ENCODE peak calls at places on chromosome 4, in ten cellular contexts. F is cardiac muscle cell; B is right cardiac atrium; M is naive thymus-derived CD4-positive, alpha-beta T cell; H is stomach; J is colonic mucosa; Z is heart left ventricle; U is AG04450; C is GM23248; Q is tibial artery. Y is an unnamed sample. For H3K9me3, the result is how much of the 10 kb centered on the place peaks cover.

GRCh38 chr4:143025111-143025704 is 159.5 kb upstream of the USP38 start:
- DNase-seq in B (no peak), C (peak), M (no peak), U (no peak), J (no peak), H (no peak), F (peak), Q (no peak), Z (no peak), Y (no peak)

GRCh38 chr4:68021185-68021584 is 57.9 kb upstream of the TMPRSS11A start:
- DNase-seq in M (no peak), Z (no peak), C (peak), Q (no peak), H (no peak), U (no peak), B (no peak), F (no peak), J (no peak), Y (no peak)

GRCh38 chr4:99323761-99324160 is 2.6 kb upstream of the ADH1B start:
- DNase-seq in F (no peak), J (no peak), H (no peak), Z (no peak), C (peak), M (no peak), Q (no peak), B (no peak), U (peak), Y (no peak)

GRCh38 chr4:26175016-26175786 is 145.6 kb upstream of the RBPJ start:
- DNase-seq in C (no peak), H (no peak), Z (no peak), F (no peak), Q (no peak), J (no peak), B (no peak), M (no peak), U (no peak), Y (peak)

GRCh38 chr4:122819708-122820449 is 6.8 kb upstream of the FGF2 start:
- DNase-seq in F (no peak), B (no peak), Q (no peak), C (peak), M (no peak), Z (no peak), H (no peak), J (no peak), U (no peak), Y (no peak)

GRCh38 chr4:185839204-185839712 is 27.3 kb upstream of the SORBS2 start:
- DNase-seq in Q (peak), C (peak), J (peak), F (peak), H (no peak), U (peak), M (no peak), Z (peak), B (peak), Y (no peak)

GRCh38 chr4:98430708-98431403 is 169.7 kb downstream of the RAP1GDS1 start:
- DNase-seq in H (no peak), U (peak), F (no peak), Q (no peak), C (peak), M (no peak), J (no peak), B (no peak), Z (no peak), Y (no peak)

GRCh38 chr4:48698029-48698901 is 81.8 kb downstream of the FRYL start:
- DNase-seq in Z (no peak), U (peak), H (peak), B (peak), F (peak), J (peak), M (no peak), C (peak), Q (no peak), Y (no peak)

GRCh38 chr4:73668806-73669205 is 48.6 kb upstream of the RASSF6 start:
- DNase-seq in U (no peak), J (no peak), C (peak), H (no peak), F (no peak), M (no peak), B (no peak), Z (no peak), Q (no peak), Y (no peak)

GRCh38 chr4:111404673-111405072 is 740.6 kb upstream of the FAM241A start:
- DNase-seq in Q (no peak), H (no peak), B (no peak), J (no peak), U (no peak), F (no peak), M (no peak), C (no peak), Z (no peak), Y (no peak)

GRCh38 chr4:8039290-8039689 is 99.6 kb upstream of the AFAP1 start:
- DNase-seq in H (no peak), F (no peak), Z (no peak), Q (no peak), M (no peak), U (no peak), J (no peak), B (no peak), C (peak), Y (no peak)

GRCh38 chr4:48604527-48604926 is 114.5 kb downstream of the ZAR1 start:
- DNase-seq in C (no peak), J (peak), F (no peak), H (no peak), U (no peak), B (no peak), M (no peak), Z (no peak), Q (no peak), Y (no peak)

GRCh38 chr4:72568959-72569718 is at the start of gene ADAMTS3:
- DNase-seq in U (peak), H (peak), C (peak), B (peak), Q (peak), M (no peak), Z (peak), F (peak), J (peak), Y (no peak)

GRCh38 chr4:88244821-88245579 is 39.4 kb downstream of the PPM1K start:
- DNase-seq in Q (no peak), B (no peak), U (no peak), M (peak), F (no peak), J (no peak), C (no peak), H (no peak), Z (no peak), Y (no peak)

GRCh38 chr4:167196386-167196785 is 37.9 kb downstream of the SPOCK3 start:
- DNase-seq in F (no peak), B (no peak), Z (no peak), C (no peak), H (no peak), Q (no peak), J (no peak), M (no peak), U (no peak), Y (no peak)

GRCh38 chr4:12179264-12179616 is 750.5 kb upstream of the HS3ST1 start:
- DNase-seq in F (peak), Z (peak), H (no peak), M (no peak), B (peak), U (no peak), C (no peak), Q (no peak), J (no peak), Y (no peak)

GRCh38 chr4:17347445-17347844 is 164.4 kb downstream of the QDPR start:
- DNase-seq in F (peak), C (peak), B (no peak), J (peak), M (peak), Q (no peak), Z (no peak), H (no peak), U (no peak), Y (no peak)

GRCh38 chr4:112031712-112032328 is 113.4 kb upstream of the FAM241A start:
- DNase-seq in H (no peak), J (peak), M (no peak), Z (no peak), B (no peak), C (peak), F (peak), U (peak), Q (no peak), Y (no peak)

GRCh38 chr4:18938343-18939109 is 917.0 kb upstream of the LCORL start:
- DNase-seq in H (no peak), C (peak), Q (no peak), B (no peak), Z (no peak), J (no peak), U (no peak), F (no peak), M (no peak), Y (no peak)
- H3K9me3 ChIP-seq in H (under half), C (under half), Q (under half), B (under half), Z (under half), J (under half), U (under half), F (under half), M (under half), Y (under half)

DNA sequence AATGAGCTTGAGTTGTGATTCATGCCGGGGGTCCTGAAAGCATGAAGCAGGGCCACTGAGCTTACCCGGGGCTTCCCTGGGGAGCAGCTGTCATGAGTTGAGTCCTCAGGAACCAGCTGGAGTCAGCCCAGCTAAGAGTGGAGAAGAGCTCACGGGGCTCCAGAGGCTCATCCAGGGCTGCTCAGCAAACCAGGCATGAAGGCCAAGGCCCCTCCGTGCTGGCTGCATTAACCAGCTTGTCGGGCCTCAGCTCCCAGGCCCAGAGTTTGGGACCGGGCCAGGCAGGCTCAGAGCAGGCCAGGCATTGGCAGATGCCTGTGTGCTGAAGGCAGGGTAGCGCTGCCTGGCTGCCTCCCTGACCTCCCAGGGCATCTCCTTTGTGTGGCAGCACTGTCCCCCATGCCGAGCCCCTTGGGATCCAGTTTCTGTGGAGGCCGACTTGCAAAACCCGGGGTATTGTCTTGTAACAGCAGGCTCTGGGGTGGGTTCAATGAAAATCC is 68.1 kb upstream of the MSX1 start:
- DNase-seq in F (no peak), U (no peak), C (peak), J (no peak), Z (no peak), B (no peak), H (no peak), M (no peak), Q (no peak), Y (no peak)
- H3K9me3 ChIP-seq in F (under half), U (under half), C (under half), J (under half), Z (under half), B (under half), H (under half), M (under half), Q (under half), Y (under half)

GRCh38 chr4:169332595-169332994 is 61.8 kb upstream of the SH3RF1 start:
- DNase-seq in Q (no peak), C (no peak), B (no peak), H (no peak), M (no peak), J (no peak), Z (no peak), F (no peak), U (no peak), Y (no peak)

GRCh38 chr4:169330095-169330494 is 59.3 kb upstream of the SH3RF1 start:
- DNase-seq in F (no peak), Q (no peak), B (no peak), J (no peak), M (no peak), C (no peak), H (no peak), U (no peak), Z (no peak), Y (no peak)

GRCh38 chr4:169327951-169328350 is 57.2 kb upstream of the SH3RF1 start:
- DNase-seq in J (no peak), U (no peak), H (no peak), Q (no peak), C (no peak), F (no peak), B (no peak), Z (no peak), M (no peak), Y (no peak)

GRCh38 chr4:169333265-169333664 is 62.5 kb upstream of the SH3RF1 start:
- DNase-seq in J (no peak), H (no peak), F (no peak), B (no peak), M (no peak), Z (no peak), C (no peak), U (no peak), Q (no peak), Y (no peak)

DNA sequence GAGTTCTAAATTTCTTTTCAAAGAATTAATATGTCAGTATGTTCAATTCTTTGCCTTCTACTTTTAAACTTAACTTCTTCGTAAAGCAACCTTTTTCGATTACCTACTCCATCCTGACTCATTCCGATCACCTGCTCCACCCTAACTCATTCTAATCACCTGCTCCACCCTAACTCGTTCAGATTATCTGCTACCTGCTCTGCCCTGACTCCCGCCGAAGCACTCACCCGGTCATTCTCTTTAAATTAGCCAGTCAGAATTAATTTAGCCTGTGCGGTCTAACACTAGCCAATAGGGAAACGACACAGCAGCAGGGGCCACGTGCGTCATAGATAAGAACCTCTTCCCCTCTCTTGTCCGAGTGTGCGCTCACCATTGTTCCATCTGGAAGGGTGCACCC is 60.1 kb upstream of the SH3RF1 start:
- DNase-seq in H (no peak), J (no peak), U (no peak), C (no peak), Q (no peak), M (no peak), Z (no peak), B (no peak), F (no peak), Y (no peak)
- H3K9me3 ChIP-seq in H (under half), J (under half), U (under half), C (under half), Q (under half), M (under half), Z (under half), B (under half), F (under half), Y (under half)

GRCh38 chr4:137378393-137379290 is 153.7 kb downstream of the PCDH18 start:
- DNase-seq in U (no peak), Q (no peak), Z (no peak), H (no peak), C (peak), J (no peak), M (no peak), F (no peak), B (no peak), Y (no peak)
- H3K9me3 ChIP-seq in U (under half), Q (under half), Z (under half), H (under half), C (under half), J (under half), M (under half), F (under half), B (under half), Y (under half)